ENCODE peak calls at places on chromosome 3, in four cellular contexts. One of them, this sample, is unnamed.

GRCh38 chr3:55405436-55405835 is 81.7 kb downstream of the WNT5A start:
- DNase-seq in WTC11: peak
- DNase-seq in MM.1S: no peak
- DNase-seq in iris pigment epithelial cell: peak
- DNase-seq in this sample: peak

GRCh38 chr3:65568497-65568896 is 470.2 kb downstream of the MAGI1 start:
- DNase-seq in WTC11: no peak
- DNase-seq in MM.1S: no peak
- DNase-seq in iris pigment epithelial cell: no peak
- DNase-seq in this sample: no peak

GRCh38 chr3:123342631-123343080 is 106.2 kb downstream of the ADCY5 start:
- DNase-seq in WTC11: peak
- DNase-seq in MM.1S: no peak
- DNase-seq in iris pigment epithelial cell: no peak
- DNase-seq in this sample: no peak

GRCh38 chr3:113485161-113485609 is 29.8 kb downstream of the SPICE1 start:
- DNase-seq in WTC11: peak
- DNase-seq in MM.1S: no peak
- DNase-seq in iris pigment epithelial cell: no peak
- DNase-seq in this sample: no peak

GRCh38 chr3:134885877-134886621 is 91.0 kb downstream of the EPHB1 start:
- DNase-seq in WTC11: no peak
- DNase-seq in MM.1S: peak
- DNase-seq in iris pigment epithelial cell: no peak
- DNase-seq in this sample: no peak

GRCh38 chr3:173983353-173983752 is 585.8 kb downstream of the NLGN1 start:
- DNase-seq in WTC11: no peak
- DNase-seq in MM.1S: no peak
- DNase-seq in iris pigment epithelial cell: no peak
- DNase-seq in this sample: no peak

GRCh38 chr3:169662215-169663070 is 1.1 kb downstream of the MECOM start:
- DNase-seq in WTC11: peak
- DNase-seq in MM.1S: peak
- DNase-seq in iris pigment epithelial cell: peak
- DNase-seq in this sample: no peak

GRCh38 chr3:108713801-108714200 is 43.4 kb downstream of the RETNLB start:
- DNase-seq in WTC11: no peak
- DNase-seq in MM.1S: peak
- DNase-seq in iris pigment epithelial cell: no peak
- DNase-seq in this sample: no peak

GRCh38 chr3:51977449-51978142 is 2.7 kb downstream of the ABHD14A start:
- DNase-seq in WTC11: no peak
- DNase-seq in MM.1S: no peak
- DNase-seq in iris pigment epithelial cell: no peak
- DNase-seq in this sample: no peak

GRCh38 chr3:138348107-138348949 is at the start of gene MRAS:
- DNase-seq in WTC11: peak
- DNase-seq in MM.1S: peak
- DNase-seq in iris pigment epithelial cell: peak
- DNase-seq in this sample: no peak

GRCh38 chr3:79367066-79367465 is 400.7 kb downstream of the ROBO1 start:
- DNase-seq in WTC11: no peak
- DNase-seq in MM.1S: no peak
- DNase-seq in iris pigment epithelial cell: peak
- DNase-seq in this sample: no peak

This sample was measured in iPS DF 6.9.